ENCODE peak calls at places on chromosomes 5 and 9, in four cellular contexts. S is fibroblast of lung, N is MM.1S, O is K562. X is an unnamed sample. For H3K4me1, the result is how much of the 10 kb centered on the place peaks cover.

GRCh38 chr5:175385691-175386360 is 58.2 kb downstream of the DRD1 start:
- DNase-seq in S (peak), N (no peak), O (no peak), X (no peak)

GRCh38 chr5:77560677-77561263 is 68.7 kb upstream of the WDR41 start:
- DNase-seq in S (peak), N (peak), O (peak), X (no peak)

GRCh38 chr5:42870882-42871418 is 59.3 kb upstream of the SELENOP start:
- DNase-seq in S (no peak), N (no peak), O (no peak), X (no peak)

GRCh38 chr5:55324815-55325418 is 17.1 kb downstream of the MTREX start:
- DNase-seq in S (peak), N (peak), O (no peak), X (no peak)

GRCh38 chr5:160133071-160133917 is 14.0 kb upstream of the PWWP2A start:
- DNase-seq in S (peak), N (no peak), O (no peak), X (no peak)

GRCh38 chr9:89153618-89154017 is 25.0 kb downstream of the SHC3 start:
- DNase-seq in S (peak), N (no peak), O (no peak), X (no peak)

GRCh38 chr5:135578685-135579341 is at the start of gene CXCL14:
- DNase-seq in S (peak), N (no peak), O (no peak), X (no peak)

GRCh38 chr9:4691794-4692193 is 12.4 kb downstream of the CDC37L1 start:
- DNase-seq in S (peak), N (no peak), O (no peak), X (no peak)

GRCh38 chr9:3027260-3027659 is 183.4 kb upstream of the PUM3 start:
- DNase-seq in S (no peak), N (no peak), O (no peak), X (no peak)

GRCh38 chr9:116154334-116154975 is 864 bp downstream of the PAPPA start:
- DNase-seq in S (no peak), N (peak), O (no peak), X (no peak)

GRCh38 chr5:2330731-2331130 is 420.7 kb downstream of the IRX2 start:
- DNase-seq in S (no peak), N (no peak), O (no peak), X (no peak)

GRCh38 chr9:129665008-129665771 is at the start of gene PRRX2:
- DNase-seq in S (peak), N (no peak), O (peak), X (no peak)

GRCh38 chr9:135971892-135972291 is 10.7 kb upstream of the UBAC1 start:
- DNase-seq in S (no peak), N (peak), O (peak), X (peak)

GRCh38 chr5:116576043-116576713 is 1.6 kb upstream of the SEMA6A start:
- DNase-seq in S (peak), N (peak), O (peak), X (no peak)

GRCh38 chr9:125495137-125496119 is 211.6 kb downstream of the MAPKAP1 start:
- DNase-seq in S (peak), N (no peak), O (no peak), X (no peak)

GRCh38 chr9:136943291-136944093 is 1.0 kb downstream of the FBXW5 start:
- DNase-seq in S (peak), N (peak), O (peak), X (peak)

GRCh38 chr5:93715776-93716175 is 25.6 kb downstream of the POU5F2 start:
- DNase-seq in S (no peak), N (no peak), O (no peak), X (no peak)

GRCh38 chr9:20994486-20994885 is 37.0 kb downstream of the HACD4 start:
- DNase-seq in S (no peak), N (no peak), O (no peak), X (no peak)
- H3K4me1 ChIP-seq in S (under half), N (under half), O (under half), X (under half)

GRCh38 chr5:72817639-72818266 is 1.3 kb downstream of the TNPO1 start:
- DNase-seq in S (peak), N (no peak), O (no peak), X (no peak)
- H3K27ac ChIP-seq in S (peak), N (peak), O (no peak), X (no peak)

DNA sequence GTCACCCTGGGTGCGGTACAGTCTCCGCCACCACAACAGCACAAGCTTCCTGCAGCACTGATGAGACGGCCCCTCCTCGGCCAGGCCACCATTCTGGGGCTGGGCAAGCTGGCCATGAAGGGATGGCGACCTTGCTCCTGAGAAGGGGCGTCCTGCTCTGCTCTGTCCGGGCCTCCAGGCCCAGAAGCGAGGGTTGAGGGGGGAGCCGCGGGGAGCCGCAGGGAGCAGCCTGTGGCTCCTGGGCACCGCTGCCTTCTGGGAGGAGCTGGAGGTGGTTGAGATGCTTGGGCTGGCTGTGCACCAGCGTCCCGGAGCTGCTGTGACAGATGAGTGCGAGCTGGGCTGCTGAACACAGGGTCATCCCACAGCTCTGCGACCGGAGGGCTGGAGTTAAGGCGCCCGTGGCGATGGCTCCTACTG is 84.3 kb upstream of the RAPGEF1 start:
- DNase-seq in S (no peak), N (no peak), O (no peak), X (no peak)
- TF ChIP-seq EZH2 in S (peak), N (no peak), O (no peak), X (no peak)

GRCh38 chr9:132370592-132370991 is 15.8 kb upstream of the SETX start:
- DNase-seq in S (no peak), N (no peak), O (no peak), X (no peak)

GRCh38 chr9:132372177-132373095 is 17.6 kb upstream of the SETX start:
- DNase-seq in S (no peak), N (peak), O (no peak), X (no peak)

GRCh38 chr9:132365986-132366385 is 11.2 kb upstream of the SETX start:
- DNase-seq in S (no peak), N (no peak), O (no peak), X (no peak)

GRCh38 chr9:132367613-132368305 is 13.0 kb upstream of the SETX start:
- DNase-seq in S (no peak), N (no peak), O (no peak), X (no peak)

GRCh38 chr9:132369421-132369820 is 14.6 kb upstream of the SETX start:
- DNase-seq in S (no peak), N (no peak), O (no peak), X (no peak)
- H3K4me1 ChIP-seq in S (under half), N (under half), O (under half), X (under half)

X was measured in DND-41.